ENCODE peak calls at places on chromosomes 16 and 17, in nine cellular contexts. One of them, this sample, is unnamed.
A peak's percentile ranks its signal among the peaks of the same experiment; 100 is the strongest.

GRCh38 chr17:37493249-37494027 is 3.7 kb downstream of the DUSP14 start:
- DNase-seq in breast epithelium: no peak
- DNase-seq in mammary epithelial cell: peak; percentile 98
- DNase-seq in heart right ventricle: no peak
- DNase-seq in IMR-90: peak; percentile 94
- DNase-seq in colonic mucosa: no peak
- DNase-seq in esophagus squamous epithelium: no peak
- DNase-seq in brain microvascular endothelial cell: peak; percentile 83
- DNase-seq in left ventricle myocardium inferior: no peak
- DNase-seq in this sample: peak; percentile 94

GRCh38 chr17:77297693-77298666 is 157.2 kb downstream of the SEC14L1 start:
- DNase-seq in IMR-90: no peak
- DNase-seq in breast epithelium: no peak
- DNase-seq in colonic mucosa: no peak
- DNase-seq in mammary epithelial cell: no peak
- DNase-seq in esophagus squamous epithelium: no peak
- DNase-seq in heart right ventricle: no peak
- DNase-seq in left ventricle myocardium inferior: no peak
- DNase-seq in brain microvascular endothelial cell: peak; percentile 81
- DNase-seq in this sample: peak; percentile 90

GRCh38 chr16:2512920-2513404 is 790 bp upstream of the ATP6V0C start:
- DNase-seq in left ventricle myocardium inferior: no peak
- DNase-seq in heart right ventricle: no peak
- DNase-seq in colonic mucosa: no peak
- DNase-seq in esophagus squamous epithelium: no peak
- DNase-seq in IMR-90: no peak
- DNase-seq in brain microvascular endothelial cell: no peak
- DNase-seq in breast epithelium: no peak
- DNase-seq in mammary epithelial cell: no peak
- DNase-seq in this sample: no peak

GRCh38 chr16:69937465-69937951 is 13.6 kb upstream of the CLEC18A start:
- DNase-seq in esophagus squamous epithelium: no peak
- DNase-seq in breast epithelium: no peak
- DNase-seq in left ventricle myocardium inferior: no peak
- DNase-seq in brain microvascular endothelial cell: no peak
- DNase-seq in IMR-90: no peak
- DNase-seq in colonic mucosa: no peak
- DNase-seq in heart right ventricle: no peak
- DNase-seq in mammary epithelial cell: no peak
- DNase-seq in this sample: peak; percentile 60

GRCh38 chr16:71276589-71277334 is 12.4 kb downstream of the CMTR2 start:
- DNase-seq in breast epithelium: no peak
- DNase-seq in heart right ventricle: no peak
- DNase-seq in brain microvascular endothelial cell: no peak
- DNase-seq in mammary epithelial cell: no peak
- DNase-seq in left ventricle myocardium inferior: no peak
- DNase-seq in colonic mucosa: no peak
- DNase-seq in IMR-90: no peak
- DNase-seq in esophagus squamous epithelium: no peak
- DNase-seq in this sample: no peak

GRCh38 chr17:79220715-79221291 is 146.2 kb downstream of the ENGASE start:
- DNase-seq in left ventricle myocardium inferior: no peak
- DNase-seq in heart right ventricle: no peak
- DNase-seq in esophagus squamous epithelium: no peak
- DNase-seq in brain microvascular endothelial cell: no peak
- DNase-seq in colonic mucosa: no peak
- DNase-seq in mammary epithelial cell: no peak
- DNase-seq in breast epithelium: no peak
- DNase-seq in IMR-90: no peak
- DNase-seq in this sample: no peak

GRCh38 chr17:33628500-33629336 is 335.6 kb upstream of the ASIC2 start:
- DNase-seq in colonic mucosa: no peak
- DNase-seq in left ventricle myocardium inferior: peak; percentile 30
- DNase-seq in breast epithelium: no peak
- DNase-seq in brain microvascular endothelial cell: no peak
- DNase-seq in IMR-90: no peak
- DNase-seq in heart right ventricle: peak; percentile 21
- DNase-seq in mammary epithelial cell: no peak
- DNase-seq in esophagus squamous epithelium: no peak
- DNase-seq in this sample: no peak

GRCh38 chr17:4520881-4521600 is 22.4 kb downstream of the SPNS2 start:
- DNase-seq in breast epithelium: peak; percentile 82
- DNase-seq in brain microvascular endothelial cell: no peak
- DNase-seq in colonic mucosa: no peak
- DNase-seq in IMR-90: peak; percentile 54
- DNase-seq in left ventricle myocardium inferior: no peak
- DNase-seq in mammary epithelial cell: peak; percentile 88
- DNase-seq in esophagus squamous epithelium: no peak
- DNase-seq in heart right ventricle: no peak
- DNase-seq in this sample: peak; percentile 71

GRCh38 chr17:13755851-13756250 is 154.1 kb upstream of the HS3ST3A1 start:
- DNase-seq in heart right ventricle: no peak
- DNase-seq in colonic mucosa: no peak
- DNase-seq in IMR-90: no peak
- DNase-seq in mammary epithelial cell: no peak
- DNase-seq in breast epithelium: no peak
- DNase-seq in esophagus squamous epithelium: no peak
- DNase-seq in brain microvascular endothelial cell: no peak
- DNase-seq in left ventricle myocardium inferior: no peak
- DNase-seq in this sample: no peak

GRCh38 chr16:16857603-16858283 is 478.8 kb downstream of the NPIPA7 start:
- DNase-seq in IMR-90: no peak
- DNase-seq in heart right ventricle: no peak
- DNase-seq in left ventricle myocardium inferior: no peak
- DNase-seq in brain microvascular endothelial cell: no peak
- DNase-seq in mammary epithelial cell: no peak
- DNase-seq in esophagus squamous epithelium: no peak
- DNase-seq in breast epithelium: peak; percentile 19
- DNase-seq in colonic mucosa: no peak
- DNase-seq in this sample: no peak

GRCh38 chr16:65833171-65833871 is 533.2 kb upstream of the CDH5 start:
- DNase-seq in heart right ventricle: no peak
- DNase-seq in breast epithelium: no peak
- DNase-seq in colonic mucosa: no peak
- DNase-seq in esophagus squamous epithelium: no peak
- DNase-seq in IMR-90: peak; percentile 84
- DNase-seq in left ventricle myocardium inferior: no peak
- DNase-seq in brain microvascular endothelial cell: peak; percentile 81
- DNase-seq in mammary epithelial cell: peak; percentile 3
- DNase-seq in this sample: peak; percentile 71

GRCh38 chr17:65698381-65699061 is 137.1 kb upstream of the AXIN2 start:
- DNase-seq in brain microvascular endothelial cell: peak; percentile 82
- DNase-seq in colonic mucosa: no peak
- DNase-seq in IMR-90: peak; percentile 76
- DNase-seq in esophagus squamous epithelium: no peak
- DNase-seq in left ventricle myocardium inferior: no peak
- DNase-seq in heart right ventricle: no peak
- DNase-seq in breast epithelium: no peak
- DNase-seq in mammary epithelial cell: no peak
- DNase-seq in this sample: peak; percentile 89

GRCh38 chr17:45371414-45372324 is 54.8 kb upstream of the MAP3K14 start:
- DNase-seq in heart right ventricle: peak; percentile 80
- DNase-seq in mammary epithelial cell: peak; percentile 96
- DNase-seq in esophagus squamous epithelium: no peak
- DNase-seq in IMR-90: peak; percentile 96
- DNase-seq in left ventricle myocardium inferior: peak; percentile 84
- DNase-seq in colonic mucosa: peak; percentile 71
- DNase-seq in brain microvascular endothelial cell: peak; percentile 94
- DNase-seq in breast epithelium: peak; percentile 92
- DNase-seq in this sample: peak; percentile 97

GRCh38 chr16:1143761-1144450 is 9.0 kb upstream of the CACNA1H start:
- DNase-seq in colonic mucosa: no peak
- DNase-seq in heart right ventricle: no peak
- DNase-seq in mammary epithelial cell: no peak
- DNase-seq in left ventricle myocardium inferior: no peak
- DNase-seq in breast epithelium: no peak
- DNase-seq in brain microvascular endothelial cell: no peak
- DNase-seq in esophagus squamous epithelium: no peak
- DNase-seq in IMR-90: no peak
- DNase-seq in this sample: no peak

GRCh38 chr17:74493381-74493833 is 27.0 kb downstream of the CD300A start:
- DNase-seq in left ventricle myocardium inferior: peak; percentile 62
- DNase-seq in brain microvascular endothelial cell: peak; percentile 63
- DNase-seq in colonic mucosa: peak; percentile 78
- DNase-seq in IMR-90: peak; percentile 45
- DNase-seq in heart right ventricle: peak; percentile 65
- DNase-seq in esophagus squamous epithelium: no peak
- DNase-seq in mammary epithelial cell: peak; percentile 37
- DNase-seq in breast epithelium: peak; percentile 58
- DNase-seq in this sample: peak; percentile 77

GRCh38 chr16:74842413-74842812 is 67.8 kb upstream of the FA2H start:
- DNase-seq in mammary epithelial cell: peak; percentile 44
- DNase-seq in brain microvascular endothelial cell: no peak
- DNase-seq in breast epithelium: no peak
- DNase-seq in esophagus squamous epithelium: no peak
- DNase-seq in left ventricle myocardium inferior: no peak
- DNase-seq in IMR-90: no peak
- DNase-seq in colonic mucosa: no peak
- DNase-seq in heart right ventricle: no peak
- DNase-seq in this sample: no peak

GRCh38 chr16:74521691-74522090 is 85.2 kb downstream of the GLG1 start:
- DNase-seq in IMR-90: peak; percentile 35
- DNase-seq in heart right ventricle: no peak
- DNase-seq in colonic mucosa: no peak
- DNase-seq in esophagus squamous epithelium: no peak
- DNase-seq in breast epithelium: no peak
- DNase-seq in mammary epithelial cell: no peak
- DNase-seq in brain microvascular endothelial cell: peak; percentile 63
- DNase-seq in left ventricle myocardium inferior: no peak
- DNase-seq in this sample: peak; percentile 47

GRCh38 chr17:33564146-33564545 is 271.1 kb upstream of the ASIC2 start:
- DNase-seq in left ventricle myocardium inferior: no peak
- DNase-seq in colonic mucosa: no peak
- DNase-seq in breast epithelium: no peak
- DNase-seq in IMR-90: no peak
- DNase-seq in heart right ventricle: no peak
- DNase-seq in mammary epithelial cell: no peak
- DNase-seq in brain microvascular endothelial cell: no peak
- DNase-seq in esophagus squamous epithelium: no peak
- DNase-seq in this sample: no peak

GRCh38 chr16:30670072-30670824 is 12.0 kb downstream of the FBRS start:
- DNase-seq in colonic mucosa: no peak
- DNase-seq in esophagus squamous epithelium: no peak
- DNase-seq in heart right ventricle: no peak
- DNase-seq in mammary epithelial cell: no peak
- DNase-seq in left ventricle myocardium inferior: no peak
- DNase-seq in IMR-90: no peak
- DNase-seq in breast epithelium: no peak
- DNase-seq in brain microvascular endothelial cell: no peak
- DNase-seq in this sample: no peak
- TF ChIP-seq CTCF in colonic mucosa: no peak
- TF ChIP-seq CTCF in esophagus squamous epithelium: no peak
- TF ChIP-seq CTCF in heart right ventricle: no peak
- TF ChIP-seq CTCF in mammary epithelial cell: no peak
- TF ChIP-seq CTCF in left ventricle myocardium inferior: no peak
- TF ChIP-seq CTCF in IMR-90: no peak
- TF ChIP-seq CTCF in breast epithelium: no peak
- TF ChIP-seq CTCF in brain microvascular endothelial cell: peak; percentile 10
- TF ChIP-seq CTCF in this sample: peak; percentile 16

DNA sequence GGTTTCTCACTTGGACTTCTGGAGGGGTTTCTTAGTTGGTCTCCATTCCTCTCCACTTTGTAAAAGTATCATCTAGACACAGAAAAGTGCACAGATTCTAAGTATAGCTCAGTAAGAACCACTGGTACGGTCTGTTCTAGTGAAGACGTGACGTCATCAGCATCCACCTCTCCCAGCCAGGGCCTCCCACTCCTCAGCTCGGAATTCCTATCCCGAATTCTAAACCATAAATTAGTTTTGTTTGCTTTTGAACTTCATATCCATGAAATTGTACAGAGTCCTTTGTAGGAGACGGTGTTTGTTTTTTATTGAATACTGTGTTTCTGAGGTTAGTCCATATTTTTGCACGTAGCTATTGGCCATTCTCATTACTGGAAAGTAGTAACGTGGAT is 25.5 kb downstream of the FOXK2 start:
- DNase-seq in IMR-90: no peak
- DNase-seq in left ventricle myocardium inferior: no peak
- DNase-seq in colonic mucosa: no peak
- DNase-seq in brain microvascular endothelial cell: peak; percentile 37
- DNase-seq in mammary epithelial cell: no peak
- DNase-seq in breast epithelium: no peak
- DNase-seq in heart right ventricle: no peak
- DNase-seq in esophagus squamous epithelium: no peak
- DNase-seq in this sample: peak; percentile 72
- H3K4me3 ChIP-seq in IMR-90: no peak overlapping the region
- H3K4me3 ChIP-seq in left ventricle myocardium inferior: peak overlapping the region; percentile 54
- H3K4me3 ChIP-seq in colonic mucosa: no peak overlapping the region
- H3K4me3 ChIP-seq in brain microvascular endothelial cell: no peak overlapping the region
- H3K4me3 ChIP-seq in mammary epithelial cell: no peak overlapping the region
- H3K4me3 ChIP-seq in breast epithelium: peak overlapping the region; percentile 22
- H3K4me3 ChIP-seq in heart right ventricle: no peak overlapping the region
- H3K4me3 ChIP-seq in esophagus squamous epithelium: peak overlapping the region; percentile 9
- H3K4me3 ChIP-seq in this sample: peak overlapping the region; percentile 15

GRCh38 chr17:8753976-8754440 is 4.3 kb downstream of the SPDYE4 start:
- DNase-seq in breast epithelium: no peak
- DNase-seq in esophagus squamous epithelium: no peak
- DNase-seq in heart right ventricle: no peak
- DNase-seq in left ventricle myocardium inferior: no peak
- DNase-seq in colonic mucosa: no peak
- DNase-seq in mammary epithelial cell: peak; percentile 20
- DNase-seq in brain microvascular endothelial cell: peak; percentile 22
- DNase-seq in IMR-90: peak; percentile 6
- DNase-seq in this sample: peak; percentile 57
- TF ChIP-seq CTCF in breast epithelium: no peak
- TF ChIP-seq CTCF in esophagus squamous epithelium: no peak
- TF ChIP-seq CTCF in heart right ventricle: peak; percentile 36
- TF ChIP-seq CTCF in left ventricle myocardium inferior: no peak
- TF ChIP-seq CTCF in colonic mucosa: peak; percentile 41
- TF ChIP-seq CTCF in mammary epithelial cell: peak; percentile 65
- TF ChIP-seq CTCF in brain microvascular endothelial cell: peak; percentile 53
- TF ChIP-seq CTCF in IMR-90: peak; percentile 36
- TF ChIP-seq CTCF in this sample: peak; percentile 60

DNA sequence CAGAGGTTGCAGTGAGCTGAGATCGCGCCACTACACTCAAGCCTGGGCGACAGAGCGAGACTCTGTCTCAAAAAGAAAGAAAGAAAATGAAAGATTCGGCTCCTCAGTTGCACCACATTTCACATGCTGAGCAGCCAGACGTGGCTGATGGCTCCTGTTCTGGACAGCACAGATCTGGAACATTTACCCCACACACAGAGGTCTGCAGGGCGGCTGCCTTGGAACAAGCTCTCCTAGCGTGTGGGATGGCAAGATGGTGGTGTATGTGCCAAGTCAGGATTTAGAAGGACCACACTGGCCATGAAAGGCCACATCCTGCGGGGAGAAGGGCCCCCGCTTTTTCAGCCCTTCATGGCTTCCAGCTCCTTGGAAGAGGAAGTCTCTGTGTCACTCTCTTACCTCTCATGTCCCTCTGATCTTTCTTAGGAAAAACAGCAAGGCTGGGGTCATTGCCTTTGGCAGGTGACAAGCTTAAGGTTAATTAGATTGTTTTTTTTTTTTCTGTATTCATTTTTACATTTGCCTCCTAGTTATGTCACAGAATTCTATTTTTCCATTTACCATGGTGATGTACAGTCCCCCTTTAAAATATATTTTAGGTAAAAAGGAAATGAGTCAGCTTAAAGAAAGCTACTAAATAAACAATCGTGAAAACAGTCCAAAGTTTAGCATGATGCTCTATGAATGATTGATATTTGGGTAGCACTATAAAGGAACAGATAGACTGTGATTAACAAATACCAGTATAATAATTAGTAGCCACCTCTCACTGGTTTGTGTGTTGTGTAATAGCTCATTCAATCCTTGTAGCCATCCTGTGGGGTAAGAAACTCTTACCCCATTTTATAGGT is 396.6 kb downstream of the CPPED1 start:
- DNase-seq in mammary epithelial cell: no peak
- DNase-seq in colonic mucosa: no peak
- DNase-seq in IMR-90: peak; percentile 46
- DNase-seq in breast epithelium: no peak
- DNase-seq in brain microvascular endothelial cell: no peak
- DNase-seq in esophagus squamous epithelium: no peak
- DNase-seq in left ventricle myocardium inferior: no peak
- DNase-seq in heart right ventricle: no peak
- DNase-seq in this sample: peak; percentile 19
- H3K4me3 ChIP-seq in mammary epithelial cell: no peak overlapping the region
- H3K4me3 ChIP-seq in colonic mucosa: no peak overlapping the region
- H3K4me3 ChIP-seq in IMR-90: no peak overlapping the region
- H3K4me3 ChIP-seq in breast epithelium: no peak overlapping the region
- H3K4me3 ChIP-seq in brain microvascular endothelial cell: no peak overlapping the region
- H3K4me3 ChIP-seq in esophagus squamous epithelium: no peak overlapping the region
- H3K4me3 ChIP-seq in left ventricle myocardium inferior: no peak overlapping the region
- H3K4me3 ChIP-seq in heart right ventricle: no peak overlapping the region
- H3K4me3 ChIP-seq in this sample: no peak overlapping the region

This sample was measured in choroid plexus epithelial cell.